ENCODE peak calls at places on chromosome 15, in nine cellular contexts. A is GM12865; N is body of pancreas; U is sigmoid colon; W is CD14-positive monocyte; X is esophagus squamous epithelium; M is activated CD8-positive, alpha-beta T cell treated with anti-CD3 and anti-CD28 coated beads for 36 hours; E is progenitor cell of endocrine pancreas; Z is hepatocyte. G is an unnamed sample.

GRCh38 chr15:45780352-45780751 is 145.5 kb downstream of the SQOR start:
- DNase-seq in Z (no peak), U (no peak), N (no peak), A (no peak), X (no peak), W (no peak), E (no peak), M (no peak), G (no peak)

GRCh38 chr15:38611228-38611627 is 46.6 kb upstream of the RASGRP1 start:
- DNase-seq in A (no peak), M (peak; percentile 83), E (no peak), W (no peak), X (no peak), N (no peak), Z (no peak), U (no peak), G (no peak)

GRCh38 chr15:77018796-77019475 is 24.0 kb downstream of the PSTPIP1 start:
- DNase-seq in U (no peak), W (peak; percentile 38), A (no peak), X (no peak), Z (no peak), E (no peak), M (peak; percentile 22), N (no peak), G (no peak)

GRCh38 chr15:42940527-42940926 is 19.9 kb upstream of the TTBK2 start:
- DNase-seq in X (no peak), Z (no peak), M (no peak), E (no peak), A (no peak), W (no peak), N (no peak), U (no peak), G (no peak)

GRCh38 chr15:84822774-84823579 is 5.8 kb downstream of the ALPK3 start:
- DNase-seq in E (no peak), X (no peak), W (no peak), A (no peak), N (no peak), U (peak; percentile 74), Z (no peak), M (no peak), G (no peak)

GRCh38 chr15:87420017-87420416 is 836.5 kb downstream of the NTRK3 start:
- DNase-seq in U (no peak), N (no peak), A (no peak), W (no peak), X (no peak), Z (no peak), M (no peak), E (no peak), G (no peak)

GRCh38 chr15:81839387-81839786 is 206.4 kb downstream of the MEX3B start:
- DNase-seq in X (no peak), Z (no peak), A (no peak), N (no peak), U (no peak), W (no peak), E (no peak), M (no peak), G (no peak)

GRCh38 chr15:43977072-43977884 is 150.5 kb downstream of the WDR76 start:
- DNase-seq in X (no peak), A (peak; percentile 90), M (peak; percentile 95), W (no peak), N (no peak), E (no peak), U (no peak), Z (no peak), G (no peak)

GRCh38 chr15:68586274-68586961 is 7.6 kb downstream of the CORO2B start:
- DNase-seq in W (no peak), X (no peak), M (no peak), N (no peak), Z (peak; percentile 57), E (no peak), A (no peak), U (no peak), G (no peak)

GRCh38 chr15:64851503-64851840 is 9.8 kb downstream of the PLEKHO2 start:
- DNase-seq in U (peak; percentile 84), A (no peak), Z (peak; percentile 63), W (no peak), M (no peak), N (no peak), E (no peak), X (no peak), G (no peak)

GRCh38 chr15:88911766-88912118 is 1.4 kb downstream of the MFGE8 start:
- DNase-seq in E (no peak), N (no peak), Z (peak; percentile 84), U (peak; percentile 58), M (no peak), A (no peak), X (no peak), W (no peak), G (no peak)
- TF ChIP-seq CTCF in E (peak; percentile 5), N (no peak), Z (no peak), U (no peak), M (no peak), A (no peak), X (no peak), W (no peak), G (no peak)

GRCh38 chr15:79283252-79284048 is 928 bp downstream of the ANKRD34C start:
- DNase-seq in M (peak; percentile 44), W (no peak), X (no peak), N (peak; percentile 38), Z (peak; percentile 80), U (no peak), A (peak; percentile 14), E (peak; percentile 75), G (peak; percentile 21)
- TF ChIP-seq CTCF in M (no peak), W (no peak), X (no peak), N (no peak), Z (no peak), U (no peak), A (no peak), E (no peak), G (no peak)

DNA sequence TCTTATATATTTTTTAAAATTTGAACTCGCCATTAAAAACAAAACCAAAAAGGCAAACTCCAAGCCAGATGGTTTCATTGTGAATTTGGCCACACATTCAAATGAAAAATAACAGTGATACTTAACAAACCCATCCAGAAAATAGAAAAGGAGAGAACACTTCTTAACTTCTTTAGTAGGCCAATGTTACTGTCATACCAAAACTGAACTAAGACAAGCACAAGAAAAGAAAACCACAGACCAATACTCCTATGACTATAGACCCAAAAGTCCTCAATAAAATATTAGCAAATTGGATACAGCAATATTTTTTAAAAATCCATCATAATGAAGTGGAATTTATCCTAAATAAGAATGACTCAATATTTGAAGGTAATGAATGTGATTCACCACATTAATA is 73.5 kb upstream of the ALDH1A3 start:
- DNase-seq in W (no peak), A (peak; percentile 12), M (no peak), Z (no peak), E (no peak), X (no peak), N (no peak), U (no peak), G (no peak)
- TF ChIP-seq CTCF in W (no peak), A (no peak), M (no peak), Z (no peak), E (no peak), X (no peak), N (no peak), U (no peak), G (no peak)

DNA sequence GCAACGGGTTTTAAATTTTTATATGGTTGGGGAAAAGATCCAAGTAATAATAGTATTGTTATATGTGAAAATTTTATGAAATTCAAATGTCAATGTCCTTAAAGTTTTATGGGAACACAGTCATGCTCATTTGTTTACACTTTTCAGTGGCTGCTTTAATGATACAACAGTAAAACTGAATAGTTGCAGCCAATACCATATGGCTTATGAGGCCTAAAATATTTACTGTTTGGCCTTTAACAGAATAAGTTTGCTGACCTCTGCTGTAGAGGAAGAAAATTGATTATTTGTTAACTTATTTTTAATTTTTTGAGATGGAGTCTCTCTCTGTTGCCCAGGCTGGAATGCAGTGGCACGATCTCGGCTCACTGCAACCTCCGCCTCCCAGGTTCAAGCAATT is 44.7 kb downstream of the USP50 start:
- DNase-seq in A (no peak), M (no peak), Z (no peak), E (no peak), U (no peak), W (no peak), X (no peak), N (no peak), G (no peak)
- TF ChIP-seq CTCF in A (no peak), M (no peak), Z (no peak), E (no peak), U (no peak), W (no peak), X (no peak), N (no peak), G (no peak)

GRCh38 chr15:97976766-97977503 is 16.4 kb downstream of the ARRDC4 start:
- DNase-seq in M (no peak), A (no peak), X (no peak), U (no peak), W (no peak), E (no peak), Z (no peak), N (no peak), G (no peak)
- TF ChIP-seq CTCF in M (no peak), A (no peak), X (no peak), U (no peak), W (no peak), E (no peak), Z (no peak), N (no peak), G (no peak)

DNA sequence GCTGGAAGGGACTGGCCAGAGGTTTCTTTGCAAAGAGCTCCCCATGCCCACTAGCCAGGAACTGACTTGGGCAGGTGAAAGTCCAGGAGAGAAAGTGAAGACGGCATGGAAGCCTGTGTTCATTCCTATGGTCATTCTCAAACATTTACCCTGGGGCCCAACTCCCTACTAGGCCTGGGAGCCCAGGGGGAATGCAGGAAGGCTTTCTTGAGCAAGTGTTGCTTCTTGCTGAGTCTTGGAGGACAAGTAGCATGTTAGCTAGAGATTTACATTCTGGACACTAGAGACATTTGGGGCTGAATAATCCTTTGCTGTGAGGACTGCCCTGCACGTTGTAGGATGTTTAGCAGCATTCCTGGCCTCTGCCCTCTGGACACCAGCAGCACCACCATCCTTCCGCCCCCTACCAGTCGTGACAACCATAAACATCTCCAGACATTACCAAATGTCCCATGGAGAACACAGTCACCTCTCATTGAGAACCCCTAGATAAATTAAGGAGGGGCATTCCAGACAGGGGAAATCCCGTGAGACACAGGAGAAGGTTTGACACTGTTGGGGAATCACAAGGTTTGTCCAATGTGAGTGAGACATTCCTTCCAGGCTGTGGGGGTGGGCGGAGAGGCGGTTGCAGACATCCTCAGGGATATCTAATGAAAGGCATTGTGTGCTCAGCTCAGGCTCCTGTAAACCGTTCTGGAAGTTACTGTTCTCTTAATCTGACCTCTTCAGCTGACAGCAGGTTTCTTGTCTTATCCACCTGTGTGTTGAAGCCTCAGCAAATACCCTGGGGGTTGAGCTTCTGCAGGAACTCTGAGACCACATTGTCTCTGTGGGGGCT is 236.2 kb downstream of the TLE3 start:
- DNase-seq in X (no peak), U (no peak), E (no peak), W (no peak), A (no peak), Z (peak; percentile 20), M (no peak), N (no peak), G (no peak)
- TF ChIP-seq CTCF in X (no peak), U (no peak), E (no peak), W (no peak), A (no peak), Z (no peak), M (no peak), N (no peak), G (no peak)

G was measured in activated B cell treated with CpG ODN at 0.5 μM for 24 hours.